ENCODE peak calls at places on chromosome 12, in ten cellular contexts. E is uterus, A is fibroblast of mammary gland, I is cardiac fibroblast, K is colonic mucosa, U is GM10248, P is GM06990, X is hepatocyte, T is RWPE1, D is choroid plexus epithelial cell. B is an unnamed sample.

GRCh38 chr12:128510527-128510926 is 243.6 kb downstream of the TMEM132C start:
- DNase-seq in E (no peak), A (no peak), I (no peak), K (no peak), U (no peak), P (no peak), X (no peak), T (no peak), D (no peak), B (no peak)

GRCh38 chr12:109744991-109745942 is 31.6 kb downstream of the FAM222A start:
- DNase-seq in E (no peak), A (no peak), I (no peak), K (no peak), U (no peak), P (no peak), X (no peak), T (no peak), D (peak; percentile 47), B (peak; percentile 57)

GRCh38 chr12:32455607-32456063 is 56.3 kb downstream of the FGD4 start:
- DNase-seq in E (no peak), A (peak; percentile 84), I (peak; percentile 93), K (peak; percentile 49), U (peak; percentile 46), P (no peak), X (peak; percentile 76), T (peak; percentile 57), D (peak; percentile 91), B (peak; percentile 46)

GRCh38 chr12:130649101-130649571 is 67.0 kb downstream of the RIMBP2 start:
- DNase-seq in E (no peak), A (no peak), I (no peak), K (no peak), U (no peak), P (no peak), X (no peak), T (no peak), D (no peak), B (no peak)

GRCh38 chr12:130184531-130185090 is 22.3 kb downstream of the FZD10 start:
- DNase-seq in E (no peak), A (no peak), I (no peak), K (no peak), U (no peak), P (no peak), X (no peak), T (no peak), D (no peak), B (no peak)

GRCh38 chr12:92648242-92649031 is 54.4 kb upstream of the PLEKHG7 start:
- DNase-seq in E (no peak), A (peak; percentile 14), I (peak; percentile 73), K (no peak), U (no peak), P (no peak), X (no peak), T (no peak), D (peak; percentile 21), B (no peak)

GRCh38 chr12:121167232-121167820 is 34.6 kb downstream of the P2RX7 start:
- DNase-seq in E (no peak), A (peak; percentile 15), I (no peak), K (no peak), U (no peak), P (no peak), X (no peak), T (no peak), D (peak; percentile 43), B (no peak)

GRCh38 chr12:21894792-21895392 is 46.3 kb downstream of the ABCC9 start:
- DNase-seq in E (no peak), A (peak; percentile 16), I (no peak), K (no peak), U (no peak), P (no peak), X (no peak), T (no peak), D (no peak), B (no peak)

GRCh38 chr12:106594447-106594846 is 11.6 kb downstream of the RFX4 start:
- DNase-seq in E (no peak), A (no peak), I (no peak), K (no peak), U (no peak), P (no peak), X (no peak), T (no peak), D (no peak), B (no peak)

GRCh38 chr12:1808798-1809480 is 11.4 kb upstream of the LRTM2 start:
- DNase-seq in E (no peak), A (no peak), I (no peak), K (no peak), U (no peak), P (no peak), X (no peak), T (no peak), D (no peak), B (no peak)

GRCh38 chr12:3964404-3964803 is 91.2 kb upstream of the PARP11 start:
- DNase-seq in E (no peak), A (peak; percentile 10), I (no peak), K (no peak), U (peak; percentile 44), P (no peak), X (no peak), T (peak; percentile 8), D (no peak), B (no peak)

GRCh38 chr12:123109319-123109772 is 41.5 kb downstream of the PITPNM2 start:
- DNase-seq in E (no peak), A (no peak), I (no peak), K (no peak), U (no peak), P (no peak), X (no peak), T (no peak), D (no peak), B (no peak)

GRCh38 chr12:48281811-48282210 is 68.9 kb downstream of the ZNF641 start:
- DNase-seq in E (no peak), A (no peak), I (no peak), K (no peak), U (no peak), P (no peak), X (no peak), T (no peak), D (peak; percentile 4), B (no peak)

GRCh38 chr12:122862110-122862634 is 26.9 kb downstream of the HIP1R start:
- DNase-seq in E (no peak), A (no peak), I (no peak), K (no peak), U (no peak), P (no peak), X (no peak), T (no peak), D (no peak), B (no peak)

GRCh38 chr12:94618995-94619695 is 31.2 kb downstream of the TMCC3 start:
- DNase-seq in E (no peak), A (peak; percentile 98), I (peak; percentile 95), K (no peak), U (no peak), P (no peak), X (peak; percentile 44), T (peak; percentile 87), D (peak; percentile 85), B (no peak)

GRCh38 chr12:94622475-94622874 is 27.9 kb downstream of the TMCC3 start:
- DNase-seq in E (no peak), A (no peak), I (peak; percentile 33), K (no peak), U (no peak), P (no peak), X (no peak), T (peak; percentile 8), D (peak; percentile 61), B (no peak)

GRCh38 chr12:94623161-94623920 is 27.0 kb downstream of the TMCC3 start:
- DNase-seq in E (no peak), A (no peak), I (no peak), K (no peak), U (no peak), P (no peak), X (no peak), T (no peak), D (no peak), B (no peak)

GRCh38 chr12:94620611-94621010 is 29.7 kb downstream of the TMCC3 start:
- DNase-seq in E (no peak), A (no peak), I (no peak), K (no peak), U (no peak), P (no peak), X (no peak), T (no peak), D (no peak), B (no peak)

GRCh38 chr12:94621662-94622359 is 28.5 kb downstream of the TMCC3 start:
- DNase-seq in E (no peak), A (peak; percentile 80), I (peak; percentile 56), K (peak; percentile 51), U (peak; percentile 73), P (peak; percentile 74), X (peak; percentile 39), T (peak; percentile 96), D (peak; percentile 72), B (peak; percentile 26)
- TF ChIP-seq CTCF in E (no peak), A (no peak), I (no peak), K (no peak), U (no peak), P (no peak), X (no peak), T (no peak), D (no peak), B (no peak)

GRCh38 chr12:23126794-23127193 is 501.8 kb downstream of the ETNK1 start:
- DNase-seq in E (no peak), A (no peak), I (no peak), K (no peak), U (no peak), P (no peak), X (no peak), T (no peak), D (no peak), B (no peak)
- TF ChIP-seq CTCF in E (no peak), A (no peak), I (no peak), K (no peak), U (no peak), P (no peak), X (no peak), T (no peak), D (no peak), B (no peak)

GRCh38 chr12:70732287-70732686 is 95.1 kb upstream of the PTPRB start:
- DNase-seq in E (no peak), A (no peak), I (no peak), K (no peak), U (no peak), P (no peak), X (no peak), T (no peak), D (no peak), B (no peak)

GRCh38 chr12:70736775-70737174 is 99.5 kb upstream of the PTPRB start:
- DNase-seq in E (no peak), A (no peak), I (no peak), K (peak; percentile 73), U (no peak), P (no peak), X (no peak), T (no peak), D (no peak), B (no peak)

GRCh38 chr12:70730675-70731180 is 93.5 kb upstream of the PTPRB start:
- DNase-seq in E (no peak), A (no peak), I (no peak), K (no peak), U (no peak), P (no peak), X (no peak), T (no peak), D (no peak), B (no peak)

GRCh38 chr12:70733385-70733784 is 96.2 kb upstream of the PTPRB start:
- DNase-seq in E (no peak), A (peak; percentile 84), I (peak; percentile 91), K (peak; percentile 41), U (peak; percentile 56), P (no peak), X (peak; percentile 79), T (peak; percentile 73), D (peak; percentile 88), B (peak; percentile 48)
- TF ChIP-seq CTCF in E (peak; percentile 75), A (peak; percentile 88), I (peak; percentile 71), K (peak; percentile 73), U (peak; percentile 59), P (peak; percentile 66), X (peak; percentile 83), T (peak; percentile 71), D (peak; percentile 80), B (peak; percentile 57)

GRCh38 chr12:47205532-47206449 is 126.0 kb upstream of the AMIGO2 start:
- DNase-seq in E (no peak), A (no peak), I (no peak), K (no peak), U (no peak), P (no peak), X (no peak), T (no peak), D (no peak), B (no peak)
- TF ChIP-seq CTCF in E (no peak), A (no peak), I (no peak), K (no peak), U (no peak), P (no peak), X (no peak), T (no peak), D (no peak), B (no peak)

B was measured in Calu3.